ENCODE peak calls at places on chromosomes 11 and 22, in five cellular contexts. One of them, this sample, is unnamed. For H3K4me1, the result is how much of the 10 kb centered on the place peaks cover.

GRCh38 chr11:134950692-134951304 is 538.8 kb upstream of the B3GAT1 start:
- DNase-seq in H1: no peak
- DNase-seq in mesenchymal stem cell: peak
- DNase-seq in H9: no peak
- DNase-seq in trophoblast cell: no peak
- DNase-seq in this sample: no peak

GRCh38 chr22:50361222-50361621 is 18.1 kb downstream of the PPP6R2 start:
- DNase-seq in trophoblast cell: no peak
- DNase-seq in H1: no peak
- DNase-seq in mesenchymal stem cell: no peak
- DNase-seq in H9: no peak
- DNase-seq in this sample: no peak

GRCh38 chr11:29676993-29677392 is 339.8 kb downstream of the KCNA4 start:
- DNase-seq in trophoblast cell: no peak
- DNase-seq in H9: no peak
- DNase-seq in H1: no peak
- DNase-seq in mesenchymal stem cell: no peak
- DNase-seq in this sample: no peak

GRCh38 chr11:96863520-96863919 is 473.7 kb downstream of the JRKL start:
- DNase-seq in mesenchymal stem cell: no peak
- DNase-seq in trophoblast cell: no peak
- DNase-seq in H9: no peak
- DNase-seq in H1: no peak
- DNase-seq in this sample: no peak

GRCh38 chr11:20248345-20248744 is 88.1 kb upstream of the DBX1 start:
- DNase-seq in H9: no peak
- DNase-seq in H1: no peak
- DNase-seq in trophoblast cell: no peak
- DNase-seq in mesenchymal stem cell: no peak
- DNase-seq in this sample: no peak

GRCh38 chr22:39579909-39580571 is 9.5 kb downstream of the CACNA1I start:
- DNase-seq in mesenchymal stem cell: no peak
- DNase-seq in H1: no peak
- DNase-seq in trophoblast cell: no peak
- DNase-seq in H9: no peak
- DNase-seq in this sample: no peak

GRCh38 chr11:73265853-73266643 is 6.1 kb upstream of the P2RY6 start:
- DNase-seq in H9: peak
- DNase-seq in H1: no peak
- DNase-seq in trophoblast cell: no peak
- DNase-seq in mesenchymal stem cell: no peak
- DNase-seq in this sample: no peak

GRCh38 chr11:114953039-114953438 is 274.7 kb downstream of the NXPE2 start:
- DNase-seq in H1: no peak
- DNase-seq in mesenchymal stem cell: no peak
- DNase-seq in trophoblast cell: no peak
- DNase-seq in H9: no peak
- DNase-seq in this sample: no peak

GRCh38 chr11:126282742-126283591 is at the start of gene TIRAP:
- DNase-seq in mesenchymal stem cell: peak
- DNase-seq in H1: peak
- DNase-seq in trophoblast cell: peak
- DNase-seq in H9: peak
- DNase-seq in this sample: no peak

GRCh38 chr11:8717876-8718753 is 35.5 kb downstream of the RPL27A start:
- DNase-seq in mesenchymal stem cell: peak
- DNase-seq in H1: no peak
- DNase-seq in trophoblast cell: no peak
- DNase-seq in H9: no peak
- DNase-seq in this sample: no peak

GRCh38 chr22:47355776-47356432 is 593.5 kb downstream of the TBC1D22A start:
- DNase-seq in H1: no peak
- DNase-seq in H9: no peak
- DNase-seq in trophoblast cell: no peak
- DNase-seq in mesenchymal stem cell: no peak
- DNase-seq in this sample: no peak

GRCh38 chr11:66150140-66150539 is 80.1 kb downstream of the PACS1 start:
- DNase-seq in mesenchymal stem cell: peak
- DNase-seq in H1: no peak
- DNase-seq in H9: no peak
- DNase-seq in trophoblast cell: no peak
- DNase-seq in this sample: no peak

GRCh38 chr11:3841426-3842304 is 906 bp upstream of the RHOG start:
- DNase-seq in H9: peak
- DNase-seq in H1: no peak
- DNase-seq in mesenchymal stem cell: peak
- DNase-seq in trophoblast cell: peak
- DNase-seq in this sample: peak

GRCh38 chr22:43042101-43042780 is 27.3 kb upstream of the PACSIN2 start:
- DNase-seq in trophoblast cell: no peak
- DNase-seq in H1: no peak
- DNase-seq in H9: no peak
- DNase-seq in mesenchymal stem cell: no peak
- DNase-seq in this sample: no peak

GRCh38 chr11:117480221-117480620 is 152.6 kb downstream of the CEP164 start:
- DNase-seq in trophoblast cell: no peak
- DNase-seq in H9: no peak
- DNase-seq in H1: no peak
- DNase-seq in mesenchymal stem cell: no peak
- DNase-seq in this sample: no peak

GRCh38 chr11:61541568-61541967 is 33.0 kb downstream of the LRRC10B start:
- DNase-seq in H1: no peak
- DNase-seq in trophoblast cell: no peak
- DNase-seq in H9: peak
- DNase-seq in mesenchymal stem cell: no peak
- DNase-seq in this sample: peak
- H2BK12ac ChIP-seq in H1: peak
- H2BK12ac ChIP-seq in trophoblast cell: no peak
- H2BK12ac ChIP-seq in H9: no peak
- H2BK12ac ChIP-seq in mesenchymal stem cell: no peak
- H2BK12ac ChIP-seq in this sample: no peak

GRCh38 chr22:20428496-20429253 is 8.9 kb downstream of the SCARF2 start:
- DNase-seq in H1: no peak
- DNase-seq in trophoblast cell: no peak
- DNase-seq in H9: no peak
- DNase-seq in mesenchymal stem cell: no peak
- DNase-seq in this sample: no peak
- H3K14ac ChIP-seq in H1: no peak
- H3K14ac ChIP-seq in trophoblast cell: no peak
- H3K14ac ChIP-seq in H9: no peak
- H3K14ac ChIP-seq in mesenchymal stem cell: no peak
- H3K14ac ChIP-seq in this sample: peak

DNA sequence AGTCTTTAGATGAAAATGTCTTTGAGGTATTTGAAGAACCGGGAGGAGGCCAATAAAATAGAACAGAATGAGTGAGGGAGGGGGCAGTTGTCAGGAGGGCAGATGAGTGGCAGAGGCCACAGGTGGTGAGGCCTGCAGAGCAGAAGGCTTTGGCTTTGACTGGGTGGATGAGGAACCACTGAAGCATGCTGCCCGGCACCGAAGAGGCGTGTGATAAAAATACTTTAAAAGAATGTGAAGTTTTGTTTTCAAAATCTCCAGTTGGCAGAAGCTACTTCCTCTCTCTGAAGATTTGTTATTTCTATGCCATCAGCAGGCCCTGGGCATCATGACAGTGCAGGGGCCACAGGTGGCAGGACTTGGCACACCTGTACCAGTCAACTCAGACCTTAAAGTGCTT is 6.3 kb downstream of the MS4A12 start:
- DNase-seq in trophoblast cell: no peak
- DNase-seq in H9: no peak
- DNase-seq in mesenchymal stem cell: no peak
- DNase-seq in H1: no peak
- DNase-seq in this sample: no peak
- H3K4me1 ChIP-seq in trophoblast cell: under half
- H3K4me1 ChIP-seq in H9: under half
- H3K4me1 ChIP-seq in mesenchymal stem cell: under half
- H3K4me1 ChIP-seq in H1: under half
- H3K4me1 ChIP-seq in this sample: under half

GRCh38 chr11:17494019-17494418 is 17.4 kb upstream of the ABCC8 start:
- DNase-seq in H1: no peak
- DNase-seq in trophoblast cell: no peak
- DNase-seq in H9: no peak
- DNase-seq in mesenchymal stem cell: no peak
- DNase-seq in this sample: no peak
- H2BK12ac ChIP-seq in H1: no peak
- H2BK12ac ChIP-seq in trophoblast cell: no peak
- H2BK12ac ChIP-seq in H9: no peak
- H2BK12ac ChIP-seq in mesenchymal stem cell: no peak
- H2BK12ac ChIP-seq in this sample: no peak